ENCODE peak calls at places on chromosomes 7 and 10, in eight cellular contexts. B is right lobe of liver; D is effector memory CD4-positive, alpha-beta T cell; J is HCT116; S is ovary; T is GM23248; Q is right atrium auricular region; A is HepG2. P is an unnamed sample.

GRCh38 chr7:92631067-92631829 is 41.1 kb upstream of the FAM133B start:
- DNase-seq in B (no peak), D (no peak), J (no peak), S (no peak), T (no peak), Q (no peak), A (no peak), P (no peak)

GRCh38 chr10:103564799-103565365 is 71.4 kb downstream of the NEURL1 start:
- DNase-seq in B (no peak), D (no peak), J (peak; percentile 42), S (no peak), T (peak; percentile 32), Q (no peak), A (peak; percentile 26), P (no peak)

GRCh38 chr7:142939226-142939910 is at the start of gene LLCFC1:
- DNase-seq in B (no peak), D (no peak), J (peak; percentile 19), S (no peak), T (no peak), Q (no peak), A (peak; percentile 13), P (no peak)

GRCh38 chr7:152522551-152522950 is 86.7 kb upstream of the KMT2C start:
- DNase-seq in B (peak; percentile 70), D (no peak), J (no peak), S (peak; percentile 70), T (no peak), Q (no peak), A (no peak), P (no peak)

GRCh38 chr7:111894518-111894917 is 311.7 kb downstream of the DOCK4 start:
- DNase-seq in B (no peak), D (no peak), J (no peak), S (no peak), T (no peak), Q (no peak), A (no peak), P (no peak)

GRCh38 chr7:123680580-123680979 is 24.9 kb downstream of the LMOD2 start:
- DNase-seq in B (no peak), D (no peak), J (no peak), S (no peak), T (no peak), Q (no peak), A (no peak), P (no peak)

GRCh38 chr10:104835422-104835821 is 194.3 kb downstream of the SORCS3 start:
- DNase-seq in B (no peak), D (no peak), J (no peak), S (no peak), T (no peak), Q (no peak), A (no peak), P (no peak)

GRCh38 chr7:116347151-116347832 is 137.0 kb downstream of the TES start:
- DNase-seq in B (no peak), D (no peak), J (no peak), S (no peak), T (no peak), Q (no peak), A (no peak), P (no peak)

GRCh38 chr10:46217749-46218453 is 68.9 kb upstream of the ANTXRL start:
- DNase-seq in B (no peak), D (no peak), J (no peak), S (no peak), T (no peak), Q (no peak), A (no peak), P (no peak)

GRCh38 chr10:71085689-71086438 is 126.5 kb upstream of the UNC5B start:
- DNase-seq in B (no peak), D (no peak), J (no peak), S (no peak), T (no peak), Q (peak; percentile 47), A (no peak), P (no peak)

GRCh38 chr10:50596456-50596855 is 27.3 kb downstream of the SGMS1 start:
- DNase-seq in B (no peak), D (no peak), J (no peak), S (no peak), T (no peak), Q (no peak), A (no peak), P (no peak)

GRCh38 chr10:22606164-22606614 is 108.2 kb downstream of the PIP4K2A start:
- DNase-seq in B (peak; percentile 39), D (peak; percentile 20), J (no peak), S (no peak), T (peak; percentile 51), Q (no peak), A (peak; percentile 84), P (peak; percentile 57)

GRCh38 chr10:45532501-45532900 is 140.1 kb downstream of the ZFAND4 start:
- DNase-seq in B (no peak), D (no peak), J (no peak), S (no peak), T (no peak), Q (no peak), A (no peak), P (no peak)

GRCh38 chr10:79099898-79100448 is 31.2 kb downstream of the ZMIZ1 start:
- DNase-seq in B (no peak), D (no peak), J (no peak), S (no peak), T (no peak), Q (no peak), A (no peak), P (no peak)

GRCh38 chr7:381211-382117 is 91.5 kb downstream of the FOXL3 start:
- DNase-seq in B (peak; percentile 11), D (peak; percentile 18), J (no peak), S (peak; percentile 17), T (no peak), Q (no peak), A (no peak), P (peak; percentile 57)

GRCh38 chr10:12667006-12667405 is 317.7 kb downstream of the CAMK1D start:
- DNase-seq in B (no peak), D (no peak), J (no peak), S (no peak), T (no peak), Q (no peak), A (no peak), P (no peak)

GRCh38 chr10:110455440-110455839 is 42.3 kb upstream of the DUSP5 start:
- DNase-seq in B (no peak), D (no peak), J (no peak), S (no peak), T (no peak), Q (no peak), A (no peak), P (no peak)

GRCh38 chr7:142872106-142872675 is 13.4 kb downstream of the TRPV6 start:
- DNase-seq in B (no peak), D (no peak), J (no peak), S (no peak), T (no peak), Q (peak; percentile 48), A (no peak), P (peak; percentile 34)

GRCh38 chr7:31747553-31747952 is 60.5 kb downstream of the PPP1R17 start:
- DNase-seq in B (no peak), D (no peak), J (no peak), S (no peak), T (peak; percentile 36), Q (no peak), A (no peak), P (no peak)

GRCh38 chr7:31748084-31748483 is 61.1 kb downstream of the PPP1R17 start:
- DNase-seq in B (no peak), D (no peak), J (no peak), S (no peak), T (no peak), Q (no peak), A (no peak), P (no peak)

GRCh38 chr7:31741852-31742251 is 54.8 kb downstream of the PPP1R17 start:
- DNase-seq in B (no peak), D (no peak), J (no peak), S (no peak), T (no peak), Q (no peak), A (no peak), P (no peak)

DNA sequence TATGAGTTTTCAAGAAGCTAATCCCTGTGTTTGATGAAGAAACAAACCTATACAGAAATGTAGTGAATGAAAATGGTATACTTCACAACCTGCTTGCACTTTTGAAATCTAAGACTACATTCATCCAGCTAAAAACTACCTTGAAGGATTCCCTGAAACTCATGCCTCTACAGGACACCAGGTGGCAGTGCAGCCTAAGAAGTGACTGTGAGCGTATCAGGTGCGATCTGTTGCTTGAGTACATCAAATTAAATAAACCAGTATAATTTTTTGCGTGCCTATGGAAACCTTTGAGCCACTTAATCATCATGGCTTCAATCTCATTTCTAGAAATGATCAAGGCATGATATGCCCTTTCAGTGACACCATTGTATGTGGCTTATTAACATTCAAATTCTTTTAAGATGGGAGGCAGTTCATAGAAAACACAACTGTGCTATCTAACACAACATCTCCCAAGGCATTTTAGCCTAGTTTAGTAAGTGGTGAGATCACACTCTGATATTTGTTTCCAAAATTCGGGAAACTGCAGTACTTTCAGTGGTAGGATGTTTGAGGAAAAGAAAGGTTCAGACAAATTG is 57.4 kb downstream of the PPP1R17 start:
- DNase-seq in B (peak; percentile 45), D (no peak), J (peak; percentile 53), S (peak; percentile 69), T (peak; percentile 80), Q (peak; percentile 73), A (peak; percentile 49), P (peak; percentile 20)
- H3K4me1 ChIP-seq in B (no peaks in the 10 kb centered on the region), D (no peaks in the 10 kb centered on the region), J (no peaks in the 10 kb centered on the region), S (no peaks in the 10 kb centered on the region), T (peaks cover 3% of the 10 kb centered on the region), Q (no peaks in the 10 kb centered on the region), A (no peaks in the 10 kb centered on the region), P (no peaks in the 10 kb centered on the region)

GRCh38 chr7:154577141-154577540 is 425.8 kb downstream of the PAXIP1 start:
- DNase-seq in B (no peak), D (no peak), J (no peak), S (no peak), T (no peak), Q (no peak), A (no peak), P (no peak)
- H3K9me3 ChIP-seq in B (no peaks in the 10 kb centered on the region), D (no peaks in the 10 kb centered on the region), J (peaks cover 18% of the 10 kb centered on the region), S (no peaks in the 10 kb centered on the region), T (no peaks in the 10 kb centered on the region), Q (no peaks in the 10 kb centered on the region), A (peaks cover 11% of the 10 kb centered on the region), P (no peaks in the 10 kb centered on the region)

DNA sequence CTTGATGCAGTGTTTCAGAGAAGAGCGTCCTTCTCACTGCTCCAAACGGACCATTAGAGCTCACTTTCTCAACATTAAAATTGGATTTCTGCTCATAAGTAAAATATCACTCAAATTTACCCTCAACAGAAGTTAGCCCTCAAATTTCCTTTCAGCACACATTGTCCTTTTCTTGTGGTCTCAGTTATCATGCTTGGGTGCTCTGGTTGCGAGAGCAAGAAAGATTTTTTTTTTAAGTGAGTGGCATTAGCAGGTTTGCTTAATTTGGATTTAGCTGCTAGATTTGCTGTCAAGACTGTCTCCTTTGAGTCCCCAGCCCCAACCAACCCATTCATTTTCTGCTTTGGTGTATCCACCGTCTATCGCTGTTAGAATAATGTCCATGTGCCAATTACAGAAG is 2.6 kb upstream of the CH25H start:
- DNase-seq in B (no peak), D (no peak), J (no peak), S (no peak), T (no peak), Q (no peak), A (no peak), P (no peak)
- H3K27me3 ChIP-seq in B (peaks cover 32% of the 10 kb centered on the region), D (peaks cover 14% of the 10 kb centered on the region), J (no peaks in the 10 kb centered on the region), S (no peaks in the 10 kb centered on the region), T (no peaks in the 10 kb centered on the region), Q (no peaks in the 10 kb centered on the region), A (peaks cover 49% of the 10 kb centered on the region), P (peaks cover 12% of the 10 kb centered on the region)

DNA sequence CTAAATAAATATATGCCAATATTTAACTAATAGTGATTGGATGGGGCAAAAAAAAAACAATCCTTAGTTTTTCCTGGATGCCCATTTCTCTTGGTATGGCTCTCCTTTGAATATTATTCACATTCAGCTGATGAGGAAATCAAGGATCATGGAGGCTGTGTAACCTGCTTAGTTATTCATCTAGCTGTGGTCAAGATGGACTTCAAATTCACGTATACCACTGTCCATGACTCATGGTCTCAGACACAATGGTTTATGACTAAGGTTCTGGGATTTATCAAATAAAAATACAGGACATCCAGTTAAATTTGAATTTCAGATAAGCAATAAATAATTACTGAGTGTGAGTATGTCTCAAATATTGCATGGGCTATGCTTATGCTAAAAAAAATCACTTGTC is 191.5 kb upstream of the CELF2 start:
- DNase-seq in B (no peak), D (no peak), J (no peak), S (no peak), T (peak; percentile 92), Q (no peak), A (no peak), P (no peak)
- H3K4me1 ChIP-seq in B (no peaks in the 10 kb centered on the region), D (no peaks in the 10 kb centered on the region), J (no peaks in the 10 kb centered on the region), S (peaks cover 8% of the 10 kb centered on the region), T (peaks cover 68% of the 10 kb centered on the region), Q (peaks cover 62% of the 10 kb centered on the region), A (no peaks in the 10 kb centered on the region), P (peaks cover 4% of the 10 kb centered on the region)